ENCODE peak calls at places on chromosomes 6 and 20, in six cellular contexts. K, U, X, L, B and C are unnamed samples.

GRCh38 chr20:49245921-49246740 is 26.9 kb downstream of the DDX27 start:
- DNase-seq in K (no peak), U (peak; percentile 92), X (no peak), L (no peak), B (no peak), C (peak; percentile 73)

GRCh38 chr6:142474446-142475289 is 172.9 kb downstream of the ADGRG6 start:
- DNase-seq in K (no peak), U (peak; percentile 63), X (no peak), L (peak; percentile 23), B (no peak), C (peak; percentile 56)

GRCh38 chr6:14511192-14511591 is 393.6 kb downstream of the CD83 start:
- DNase-seq in K (no peak), U (no peak), X (no peak), L (no peak), B (no peak), C (no peak)

GRCh38 chr20:54114109-54114508 is 43.7 kb upstream of the BCAS1 start:
- DNase-seq in K (no peak), U (no peak), X (no peak), L (no peak), B (no peak), C (no peak)

GRCh38 chr6:100283288-100283687 is 181.4 kb downstream of the SIM1 start:
- DNase-seq in K (no peak), U (peak; percentile 21), X (no peak), L (no peak), B (no peak), C (no peak)

GRCh38 chr6:112253842-112254816 is at the start of gene LAMA4:
- DNase-seq in K (no peak), U (peak; percentile 49), X (peak; percentile 21), L (no peak), B (no peak), C (peak; percentile 38)

GRCh38 chr6:131778134-131778533 is 29.7 kb upstream of the ENPP1 start:
- DNase-seq in K (no peak), U (no peak), X (no peak), L (no peak), B (no peak), C (no peak)

GRCh38 chr6:106886922-106887797 is 87.4 kb downstream of the CD24 start:
- DNase-seq in K (no peak), U (no peak), X (peak; percentile 55), L (no peak), B (no peak), C (no peak)

GRCh38 chr6:38155144-38155543 is 335.6 kb downstream of the ZFAND3 start:
- DNase-seq in K (no peak), U (no peak), X (no peak), L (no peak), B (no peak), C (no peak)

GRCh38 chr6:160461641-160462040 is 113.5 kb downstream of the SLC22A3 start:
- DNase-seq in K (no peak), U (no peak), X (no peak), L (no peak), B (no peak), C (no peak)

GRCh38 chr6:166575190-166575589 is 11.3 kb downstream of the RAMACL start:
- DNase-seq in K (no peak), U (no peak), X (no peak), L (no peak), B (no peak), C (no peak)

GRCh38 chr6:17015551-17016381 is 86.1 kb upstream of the STMND1 start:
- DNase-seq in K (peak; percentile 18), U (no peak), X (no peak), L (no peak), B (peak; percentile 17), C (no peak)